ENCODE peak calls at places on chromosome 9, in four cellular contexts. D, X, Y and T are unnamed samples.

GRCh38 chr9:15543033-15543791 is 9.6 kb upstream of the CCDC171 start:
- DNase-seq in D (no peak), X (no peak), Y (no peak), T (no peak)

GRCh38 chr9:127035948-127036347 is 86.5 kb downstream of the ANGPTL2 start:
- DNase-seq in D (no peak), Y (no peak), X (peak), T (no peak)

GRCh38 chr9:111961575-111961974 is 65.0 kb downstream of the UGCG start:
- DNase-seq in X (no peak), Y (peak), D (no peak), T (no peak)

GRCh38 chr9:113535756-113536155 is 72.2 kb downstream of the RGS3 start:
- DNase-seq in Y (no peak), D (no peak), X (no peak), T (no peak)

GRCh38 chr9:131010482-131011273 is 1.7 kb downstream of the LAMC3 start:
- DNase-seq in X (no peak), D (no peak), Y (no peak), T (no peak)

GRCh38 chr9:98962861-98963260 is 19.2 kb downstream of the COL15A1 start:
- DNase-seq in Y (no peak), X (no peak), D (no peak), T (no peak)

GRCh38 chr9:127854169-127854833 is at the start of gene ENG:
- DNase-seq in D (no peak), Y (no peak), X (no peak), T (no peak)

GRCh38 chr9:104911029-104911607 is 16.8 kb downstream of the ABCA1 start:
- DNase-seq in D (no peak), X (no peak), Y (no peak), T (no peak)

GRCh38 chr9:91483189-91483691 is 59.6 kb upstream of the NFIL3 start:
- DNase-seq in X (no peak), D (no peak), Y (no peak), T (no peak)

GRCh38 chr9:126721531-126722098 is 83.2 kb upstream of the ZBTB43 start:
- DNase-seq in X (no peak), Y (peak), D (no peak), T (peak)